ENCODE peak calls at places on chromosome 3, in five cellular contexts. O is kidney, E is psoas muscle, J is left lung, W is PC-3. C is an unnamed sample.

GRCh38 chr3:74633021-74633420 is 18.6 kb upstream of the CNTN3 start:
- DNase-seq in E (no peak), J (no peak), W (no peak), O (no peak), C (no peak)

GRCh38 chr3:2097641-2098191 is 950 bp upstream of the CNTN4 start:
- DNase-seq in E (no peak), J (no peak), O (no peak), W (no peak), C (no peak)

GRCh38 chr3:109930592-109930991 is 593.2 kb upstream of the DPPA4 start:
- DNase-seq in E (no peak), J (no peak), O (no peak), W (peak; percentile 31), C (no peak)

GRCh38 chr3:13853978-13854296 is 25.9 kb downstream of the WNT7A start:
- DNase-seq in W (peak; percentile 98), E (no peak), O (peak; percentile 71), J (no peak), C (no peak)

GRCh38 chr3:163422671-163423070 is 1655.6 kb downstream of the SI start:
- DNase-seq in O (no peak), E (no peak), J (no peak), W (no peak), C (no peak)

GRCh38 chr3:180421221-180421620 is 180.7 kb upstream of the TTC14 start:
- DNase-seq in E (no peak), W (peak; percentile 33), J (no peak), O (no peak), C (no peak)

GRCh38 chr3:51371943-51372557 is 13.0 kb upstream of the MANF start:
- DNase-seq in J (no peak), E (no peak), W (peak; percentile 95), O (peak; percentile 15), C (no peak)

GRCh38 chr3:56915969-56916586 is 114.3 kb upstream of the ARHGEF3 start:
- DNase-seq in E (peak; percentile 30), J (no peak), W (no peak), O (peak; percentile 76), C (peak; percentile 55)

GRCh38 chr3:194102436-194102835 is 33.5 kb upstream of the HES1 start:
- DNase-seq in E (no peak), O (no peak), W (no peak), J (no peak), C (no peak)

GRCh38 chr3:55639886-55640765 is 153.0 kb upstream of the WNT5A start:
- DNase-seq in O (no peak), W (no peak), E (no peak), J (no peak), C (no peak)

GRCh38 chr3:36542186-36542585 is 161.9 kb downstream of the STAC start:
- DNase-seq in W (no peak), O (no peak), J (no peak), E (no peak), C (no peak)

GRCh38 chr3:190382082-190382481 is 5.9 kb upstream of the CLDN16 start:
- DNase-seq in E (no peak), W (peak; percentile 91), J (no peak), O (no peak), C (no peak)

GRCh38 chr3:156604642-156605144 is 49.8 kb upstream of the SSR3 start:
- DNase-seq in W (no peak), J (no peak), O (no peak), E (no peak), C (no peak)

GRCh38 chr3:38600551-38600950 is 48.9 kb downstream of the SCN5A start:
- DNase-seq in O (no peak), J (no peak), W (no peak), E (no peak), C (no peak)

GRCh38 chr3:37704129-37704528 is 157.6 kb upstream of the CTDSPL start:
- DNase-seq in J (no peak), W (no peak), E (no peak), O (no peak), C (no peak)

GRCh38 chr3:157920804-157921203 is 185.4 kb downstream of the SHOX2 start:
- DNase-seq in J (no peak), E (no peak), O (no peak), W (no peak), C (no peak)

GRCh38 chr3:5009506-5010100 is 30.4 kb downstream of the BHLHE40 start:
- DNase-seq in W (no peak), E (no peak), J (no peak), O (no peak), C (no peak)

GRCh38 chr3:127124135-127124534 is 68.8 kb upstream of the PRR23E start:
- DNase-seq in O (no peak), E (no peak), J (no peak), W (no peak), C (no peak)

GRCh38 chr3:27340524-27340923 is 28.7 kb downstream of the NEK10 start:
- DNase-seq in W (no peak), J (no peak), O (no peak), E (no peak), C (no peak)

GRCh38 chr3:4665197-4665596 is 172.0 kb downstream of the ITPR1 start:
- DNase-seq in E (no peak), W (no peak), J (no peak), O (no peak), C (no peak)

GRCh38 chr3:11056531-11057050 is 64.0 kb downstream of the SLC6A1 start:
- DNase-seq in W (no peak), E (no peak), J (no peak), O (no peak), C (no peak)

GRCh38 chr3:58237940-58238681 is 519 bp downstream of the ABHD6 start:
- DNase-seq in W (peak; percentile 43), O (peak; percentile 87), J (peak; percentile 89), E (peak; percentile 65), C (peak; percentile 70)

GRCh38 chr3:1374471-1374870 is 281.6 kb downstream of the CNTN6 start:
- DNase-seq in O (no peak), J (no peak), W (no peak), E (no peak), C (no peak)

GRCh38 chr3:191005790-191006189 is 143.3 kb upstream of the GMNC start:
- DNase-seq in E (no peak), O (no peak), J (no peak), W (no peak), C (no peak)

GRCh38 chr3:10015476-10015904 is 10.7 kb upstream of the FANCD2 start:
- DNase-seq in O (peak; percentile 90), E (peak; percentile 83), J (no peak), W (peak; percentile 75), C (peak; percentile 77)

DNA sequence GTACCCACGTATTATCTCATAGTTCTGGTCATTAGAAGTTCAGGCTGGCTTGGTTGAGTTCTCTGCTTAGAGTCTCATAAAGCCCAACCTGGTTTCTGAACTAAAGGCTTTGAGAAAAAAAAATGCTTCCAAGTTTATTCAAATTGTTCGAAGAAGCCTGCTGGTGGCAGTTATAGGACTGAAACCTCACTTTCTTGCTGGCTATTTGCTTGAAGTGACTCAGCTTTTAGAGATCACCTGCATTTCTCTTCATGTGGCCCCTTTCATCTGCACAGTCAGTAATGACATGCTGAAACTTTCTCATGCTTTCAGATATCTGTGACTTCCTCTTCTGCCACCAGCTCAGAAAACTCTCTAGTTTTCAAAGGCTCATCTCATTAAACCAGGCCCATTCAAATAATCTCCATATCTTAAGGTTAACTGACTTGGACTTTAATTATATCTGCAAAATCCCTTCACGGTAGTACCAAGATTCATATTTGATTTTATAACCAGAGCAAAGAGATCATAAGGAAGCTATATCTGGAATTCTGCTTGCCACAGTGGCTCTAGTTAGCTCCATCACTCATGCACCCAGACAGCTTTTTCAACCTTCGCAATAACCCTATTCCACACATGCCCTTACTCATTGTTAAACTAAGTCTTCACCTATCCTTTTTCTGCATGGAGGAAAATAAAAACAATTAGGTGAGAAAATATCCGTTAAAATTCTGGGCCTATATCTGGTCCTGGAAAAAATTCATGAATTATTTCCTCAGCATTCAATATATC is 433.8 kb upstream of the CBLB start:
- DNase-seq in J (no peak), E (no peak), O (no peak), W (no peak), C (no peak)
- H3K4me3 ChIP-seq in J (no peak overlapping the region), E (no peak overlapping the region), O (no peak overlapping the region), W (no peak overlapping the region), C (no peak overlapping the region)

DNA sequence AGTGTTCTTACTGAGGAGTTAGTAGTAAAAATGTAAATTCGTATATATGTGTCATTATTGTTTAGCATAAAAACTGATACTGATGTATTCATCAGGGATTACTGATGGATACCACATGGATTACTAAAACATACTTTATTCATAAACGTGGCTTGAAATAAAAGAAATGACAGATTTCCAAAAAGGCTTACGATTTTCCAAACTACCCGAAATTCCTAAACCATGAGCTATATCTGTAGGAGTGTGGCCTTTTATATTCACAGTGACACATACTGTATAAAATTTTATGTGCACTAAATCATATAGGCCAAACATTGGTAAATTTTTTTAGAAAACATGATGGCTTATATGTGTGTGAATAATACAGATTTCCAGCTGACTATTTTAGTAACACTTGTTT is 6.9 kb downstream of the TSC22D2 start:
- DNase-seq in J (no peak), O (no peak), E (no peak), W (peak; percentile 90), C (no peak)
- H3K4me1 ChIP-seq in J (peaks cover 84% of the 10 kb centered on the region), O (peaks cover 6% of the 10 kb centered on the region), E (peaks cover 71% of the 10 kb centered on the region), W (peaks cover 56% of the 10 kb centered on the region), C (peaks cover 84% of the 10 kb centered on the region)

GRCh38 chr3:171811913-171812321 is 1.6 kb upstream of the PLD1 start:
- DNase-seq in W (peak; percentile 42), O (no peak), J (no peak), E (peak; percentile 33), C (no peak)

GRCh38 chr3:171809513-171810277 is 588 bp downstream of the PLD1 start:
- DNase-seq in O (no peak), E (peak; percentile 89), J (peak; percentile 93), W (peak; percentile 77), C (peak; percentile 90)

GRCh38 chr3:171810278-171811058 is at the start of gene PLD1:
- DNase-seq in O (peak; percentile 95), W (peak; percentile 80), J (peak; percentile 97), E (peak; percentile 78), C (peak; percentile 86)

GRCh38 chr3:171812811-171813210 is 2.5 kb upstream of the PLD1 start:
- DNase-seq in W (no peak), E (no peak), J (no peak), O (no peak), C (no peak)

DNA sequence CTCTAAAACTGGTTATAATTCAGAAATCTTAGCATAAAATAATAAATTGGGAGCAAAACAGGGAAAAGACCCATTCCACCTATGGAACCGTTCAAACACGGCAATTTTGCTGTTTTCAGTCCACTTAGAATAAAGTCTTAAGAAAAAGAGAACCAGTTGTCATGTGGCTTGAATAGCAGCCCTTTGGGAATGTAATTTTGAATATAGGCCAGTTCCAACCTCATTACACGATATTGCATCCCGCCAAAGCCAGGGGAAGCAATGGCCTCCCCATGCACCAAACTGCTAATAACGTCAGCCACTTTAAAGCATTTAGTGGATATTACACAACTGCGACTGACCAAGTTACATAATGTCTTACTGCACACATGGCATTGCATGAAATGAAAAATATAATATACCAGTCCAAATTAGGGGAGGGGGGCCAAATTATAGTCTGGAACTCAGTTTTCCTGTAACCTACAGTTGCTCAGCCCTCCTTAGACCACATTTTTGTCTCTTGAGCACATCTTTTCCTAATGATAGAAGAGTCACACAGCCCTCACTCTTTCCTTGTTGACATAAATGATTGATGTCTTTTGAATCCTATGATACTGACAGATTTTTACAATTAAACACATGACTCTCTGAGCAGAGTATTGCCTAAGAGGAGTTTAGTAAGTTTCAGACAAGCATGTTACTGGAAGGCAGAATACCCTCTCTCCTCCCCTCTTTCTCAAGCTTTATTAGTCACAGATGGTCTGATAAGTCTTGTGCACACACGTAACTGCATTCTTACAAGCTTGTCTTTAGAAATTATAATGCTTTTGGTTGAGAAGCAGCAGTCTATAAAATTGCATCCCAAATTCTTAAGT is 1.0 kb upstream of the PLD1 start:
- DNase-seq in O (no peak), J (no peak), E (peak; percentile 20), W (peak; percentile 93), C (no peak)
- H3K4me3 ChIP-seq in O (peak overlapping the region; percentile 66), J (peak overlapping the region; percentile 77), E (peak overlapping the region; percentile 79), W (peak overlapping the region; percentile 78), C (no peak overlapping the region)

GRCh38 chr3:120415756-120416155 is 35.0 kb downstream of the FSTL1 start:
- DNase-seq in E (no peak), W (no peak), J (no peak), O (no peak), C (no peak)
- H3K4me1 ChIP-seq in E (peaks cover 15% of the 10 kb centered on the region), W (peaks cover 24% of the 10 kb centered on the region), J (peaks cover 22% of the 10 kb centered on the region), O (peaks cover 11% of the 10 kb centered on the region), C (peaks cover 69% of the 10 kb centered on the region)

C was measured in heart right ventricle.